ENCODE peak calls at places on chromosomes 6 and 20, in eight cellular contexts. A, U, O, Z, J, R, L and H are unnamed samples.

GRCh38 chr6:15017251-15017650 is 228.6 kb upstream of the JARID2 start:
- DNase-seq in L (no peak), A (peak), U (no peak), Z (peak), R (no peak), J (peak), O (peak), H (no peak)

GRCh38 chr6:166721576-166721975 is 94.5 kb upstream of the RPS6KA2 start:
- DNase-seq in R (no peak), A (no peak), J (peak), O (no peak), L (no peak), Z (no peak), U (no peak), H (no peak)

GRCh38 chr20:52490715-52491430 is 299.3 kb upstream of the ZFP64 start:
- DNase-seq in A (no peak), O (no peak), U (no peak), Z (no peak), L (no peak), R (peak), J (no peak), H (no peak)

GRCh38 chr20:44924526-44924925 is 14.7 kb downstream of the PABPC1L start:
- DNase-seq in O (peak), R (no peak), J (no peak), U (no peak), A (no peak), L (no peak), Z (no peak), H (no peak)

GRCh38 chr6:155418017-155418749 is 37.5 kb downstream of the NOX3 start:
- DNase-seq in O (no peak), U (peak), R (no peak), J (no peak), Z (no peak), L (no peak), A (no peak), H (no peak)

GRCh38 chr20:58039569-58040092 is 188.8 kb downstream of the ANKRD60 start:
- DNase-seq in Z (no peak), U (no peak), O (no peak), J (peak), R (no peak), L (no peak), A (no peak), H (no peak)

GRCh38 chr20:61483336-61484067 is 231.4 kb downstream of the CDH4 start:
- DNase-seq in R (no peak), J (no peak), Z (no peak), U (no peak), O (no peak), A (no peak), L (no peak), H (no peak)

GRCh38 chr6:134748484-134748883 is 201.4 kb downstream of the ALDH8A1 start:
- DNase-seq in U (no peak), R (no peak), A (no peak), J (no peak), Z (no peak), L (no peak), O (no peak), H (no peak)

GRCh38 chr6:68053805-68054373 is 581.2 kb upstream of the ADGRB3 start:
- DNase-seq in J (no peak), A (no peak), O (no peak), R (no peak), Z (no peak), L (no peak), U (no peak), H (no peak)

GRCh38 chr6:45560421-45560820 is 182.7 kb upstream of the SUPT3H start:
- DNase-seq in J (no peak), Z (no peak), O (no peak), R (no peak), L (no peak), A (no peak), U (no peak), H (no peak)

GRCh38 chr6:30752164-30752927 is 8.0 kb upstream of the IER3 start:
- DNase-seq in A (no peak), L (no peak), J (peak), R (peak), O (no peak), Z (no peak), U (no peak), H (no peak)

GRCh38 chr6:31285496-31285895 is 13.6 kb upstream of the HLA-C start:
- DNase-seq in J (no peak), R (no peak), A (no peak), O (no peak), Z (no peak), L (no peak), U (no peak), H (no peak)

GRCh38 chr6:34792605-34793500 is 970 bp downstream of the BLTP3A start:
- DNase-seq in A (peak), L (peak), J (peak), U (peak), R (no peak), Z (peak), O (peak), H (peak)

GRCh38 chr20:60138263-60139127 is 180.3 kb downstream of the CDH26 start:
- DNase-seq in Z (peak), R (no peak), L (no peak), O (no peak), A (no peak), J (peak), U (peak), H (no peak)

GRCh38 chr20:47785900-47786762 is 850 bp upstream of the SULF2 start:
- DNase-seq in R (no peak), A (peak), O (peak), L (peak), U (no peak), Z (no peak), J (peak), H (peak)

GRCh38 chr6:2839195-2839981 is 2.3 kb downstream of the SERPINB1 start:
- DNase-seq in O (no peak), R (no peak), J (peak), U (no peak), Z (no peak), A (no peak), L (peak), H (peak)

GRCh38 chr6:56021943-56022342 is 146.6 kb upstream of the BMP5 start:
- DNase-seq in R (no peak), U (no peak), L (no peak), O (no peak), J (no peak), A (no peak), Z (no peak), H (no peak)

GRCh38 chr6:42136508-42137191 is 5.8 kb downstream of the C6orf132 start:
- DNase-seq in O (peak), R (peak), A (peak), U (peak), Z (no peak), J (no peak), L (no peak), H (peak)

GRCh38 chr20:61521680-61522420 is 269.8 kb downstream of the CDH4 start:
- DNase-seq in U (no peak), O (no peak), L (no peak), Z (no peak), R (no peak), J (no peak), A (no peak), H (no peak)

GRCh38 chr6:169838291-169839028 is 87.0 kb downstream of the ERMARD start:
- DNase-seq in J (peak), A (no peak), O (no peak), R (no peak), U (no peak), L (no peak), Z (no peak), H (no peak)

GRCh38 chr6:72182337-72183246 is 296.2 kb downstream of the RIMS1 start:
- DNase-seq in R (no peak), A (peak), O (peak), J (peak), L (no peak), U (no peak), Z (peak), H (peak)

GRCh38 chr20:2006452-2007381 is 12.9 kb upstream of the PDYN start:
- DNase-seq in Z (no peak), A (peak), O (peak), U (peak), R (peak), J (no peak), L (peak), H (peak)

GRCh38 chr6:24991748-24992467 is 56.1 kb upstream of the RIPOR2 start:
- DNase-seq in R (no peak), Z (peak), L (peak), O (peak), J (peak), A (peak), U (peak), H (peak)

GRCh38 chr6:22468566-22468965 is 100.8 kb upstream of the HDGFL1 start:
- DNase-seq in Z (no peak), L (no peak), A (no peak), O (no peak), J (no peak), R (no peak), U (no peak), H (no peak)